ENCODE peak calls at places on chromosomes 1 and 21, in eight cellular contexts. V, P, D, X, L, A, O and T are unnamed samples.
A peak's percentile ranks its signal among the peaks of the same experiment; 100 is the strongest.

GRCh38 chr1:8169364-8170058 is 143.4 kb upstream of the ERRFI1 start:
- DNase-seq in V (peak; percentile 59), P (peak; percentile 93), D (peak; percentile 55), X (peak; percentile 30), L (peak; percentile 68), A (no peak), O (peak; percentile 90), T (peak; percentile 89)

GRCh38 chr1:27527857-27528700 is 38.1 kb upstream of the WASF2 start:
- DNase-seq in V (peak; percentile 54), P (no peak), D (peak; percentile 80), X (peak; percentile 44), L (peak; percentile 70), A (peak; percentile 59), O (no peak), T (peak; percentile 56)

GRCh38 chr21:44360174-44360573 is 6.8 kb downstream of the TRPM2 start:
- DNase-seq in V (no peak), P (peak; percentile 8), D (no peak), X (no peak), L (no peak), A (no peak), O (no peak), T (no peak)

GRCh38 chr21:36415375-36415774 is 30.2 kb downstream of the CHAF1B start:
- DNase-seq in V (no peak), P (no peak), D (no peak), X (no peak), L (no peak), A (no peak), O (no peak), T (no peak)

GRCh38 chr1:6171546-6172124 is 8.5 kb downstream of the CHD5 start:
- DNase-seq in V (no peak), P (no peak), D (no peak), X (no peak), L (no peak), A (no peak), O (peak; percentile 21), T (no peak)

GRCh38 chr1:18556364-18556763 is 74.3 kb upstream of the PAX7 start:
- DNase-seq in V (no peak), P (peak; percentile 45), D (no peak), X (no peak), L (no peak), A (no peak), O (peak; percentile 25), T (peak; percentile 82)

GRCh38 chr1:202659974-202660373 is 50.3 kb downstream of the SYT2 start:
- DNase-seq in V (no peak), P (no peak), D (no peak), X (no peak), L (no peak), A (no peak), O (no peak), T (no peak)

GRCh38 chr1:2606004-2606805 is 19.6 kb downstream of the PRXL2B start:
- DNase-seq in V (no peak), P (no peak), D (no peak), X (no peak), L (no peak), A (no peak), O (no peak), T (no peak)

GRCh38 chr1:62237950-62238374 is 43.3 kb downstream of the L1TD1 start:
- DNase-seq in V (no peak), P (no peak), D (no peak), X (no peak), L (no peak), A (no peak), O (no peak), T (no peak)

GRCh38 chr1:27618341-27619067 is 14.6 kb upstream of the AHDC1 start:
- DNase-seq in V (no peak), P (no peak), D (no peak), X (no peak), L (peak; percentile 74), A (no peak), O (no peak), T (no peak)